ENCODE peak calls at places on chromosomes 6 and 20, in ten cellular contexts. S, N, C, K, G, V, O, J, E and B are unnamed samples.

GRCh38 chr20:62615750-62616251 is 26.5 kb upstream of the SLCO4A1 start:
- DNase-seq in S (no peak), N (no peak), C (no peak), K (no peak), G (no peak), V (no peak), O (no peak), J (no peak), E (no peak), B (no peak)

GRCh38 chr6:52650946-52651345 is 20.0 kb upstream of the TMEM14A start:
- DNase-seq in S (no peak), N (no peak), C (no peak), K (peak), G (no peak), V (no peak), O (no peak), J (no peak), E (no peak), B (no peak)

GRCh38 chr6:37122861-37123260 is 47.1 kb upstream of the PIM1 start:
- DNase-seq in S (no peak), N (no peak), C (no peak), K (no peak), G (no peak), V (no peak), O (no peak), J (no peak), E (no peak), B (no peak)

GRCh38 chr20:36775196-36775595 is 1.6 kb upstream of the DSN1 start:
- DNase-seq in S (no peak), N (no peak), C (no peak), K (no peak), G (no peak), V (no peak), O (no peak), J (peak), E (no peak), B (no peak)

GRCh38 chr20:21241400-21241799 is 61.7 kb upstream of the XRN2 start:
- DNase-seq in S (no peak), N (no peak), C (no peak), K (no peak), G (no peak), V (no peak), O (no peak), J (no peak), E (no peak), B (no peak)

GRCh38 chr6:110233769-110234374 is 53.6 kb downstream of the CDC40 start:
- DNase-seq in S (no peak), N (no peak), C (no peak), K (no peak), G (no peak), V (no peak), O (no peak), J (no peak), E (no peak), B (no peak)

GRCh38 chr6:16727996-16728395 is 33.3 kb downstream of the ATXN1 start:
- DNase-seq in S (no peak), N (no peak), C (peak), K (no peak), G (no peak), V (no peak), O (no peak), J (no peak), E (no peak), B (no peak)

GRCh38 chr6:26271640-26272090 is 93.3 kb upstream of the BTN3A2 start:
- DNase-seq in S (no peak), N (no peak), C (no peak), K (no peak), G (no peak), V (no peak), O (no peak), J (no peak), E (peak), B (no peak)

GRCh38 chr6:16409531-16410441 is 171.4 kb downstream of the GMPR start:
- DNase-seq in S (peak), N (peak), C (peak), K (peak), G (peak), V (peak), O (peak), J (peak), E (peak), B (peak)

GRCh38 chr6:137878810-137879285 is 11.8 kb downstream of the TNFAIP3 start:
- DNase-seq in S (no peak), N (peak), C (no peak), K (no peak), G (no peak), V (no peak), O (no peak), J (no peak), E (no peak), B (no peak)

GRCh38 chr6:90343581-90343980 is 46.9 kb upstream of the BACH2 start:
- DNase-seq in S (no peak), N (no peak), C (no peak), K (no peak), G (peak), V (peak), O (peak), J (no peak), E (no peak), B (no peak)

GRCh38 chr6:130903602-130904001 is 76.4 kb downstream of the SMLR1 start:
- DNase-seq in S (no peak), N (no peak), C (no peak), K (no peak), G (no peak), V (no peak), O (no peak), J (no peak), E (no peak), B (no peak)

GRCh38 chr6:148524509-148524908 is 181.9 kb downstream of the SASH1 start:
- DNase-seq in S (no peak), N (no peak), C (no peak), K (no peak), G (no peak), V (no peak), O (no peak), J (no peak), E (no peak), B (no peak)

GRCh38 chr20:50175938-50176933 is 14.4 kb upstream of the CEBPB start:
- DNase-seq in S (no peak), N (no peak), C (no peak), K (no peak), G (no peak), V (no peak), O (no peak), J (no peak), E (no peak), B (no peak)

GRCh38 chr6:132199343-132199742 is 201.9 kb downstream of the MOXD1 start:
- DNase-seq in S (no peak), N (no peak), C (no peak), K (no peak), G (no peak), V (no peak), O (no peak), J (no peak), E (no peak), B (no peak)

DNA sequence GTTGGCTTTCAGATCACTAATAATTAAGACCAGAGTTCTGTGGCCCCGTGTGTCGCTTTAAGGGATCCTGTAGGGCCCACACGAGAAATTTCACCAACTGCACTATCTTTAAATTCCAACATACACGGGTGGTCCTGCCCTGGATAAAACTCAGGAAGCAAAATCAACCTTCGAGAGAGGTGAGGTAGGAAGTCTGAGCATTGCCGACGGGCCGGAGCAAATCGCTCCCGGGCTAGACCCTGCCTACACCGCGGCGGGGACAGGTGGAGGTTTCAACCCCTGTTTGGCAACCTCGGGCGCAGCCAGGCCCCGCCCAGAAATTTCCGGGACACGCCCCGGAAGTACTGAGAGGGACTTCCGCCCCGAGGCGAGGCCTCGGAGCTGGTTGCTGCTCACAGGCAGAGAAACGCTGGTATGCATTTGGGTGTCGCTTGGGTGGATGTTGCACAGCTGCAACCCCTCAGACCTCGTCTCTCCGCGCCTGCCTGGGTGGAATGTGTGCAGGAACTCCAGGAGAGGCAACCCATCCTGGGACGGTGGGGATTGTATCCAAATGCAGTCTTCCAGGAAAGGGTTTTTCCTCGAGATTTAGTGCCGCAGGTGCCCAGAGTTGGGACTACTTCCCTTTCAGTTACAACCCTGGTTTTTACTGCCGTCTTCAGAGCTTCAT is 19.9 kb downstream of the ZKSCAN8 start:
- DNase-seq in S (peak), N (peak), C (peak), K (peak), G (peak), V (peak), O (no peak), J (peak), E (peak), B (peak)
- TF ChIP-seq POLR2A in S (no peak), N (peak), C (no peak), K (no peak), G (peak), V (no peak), O (no peak), J (no peak), E (peak), B (peak)

GRCh38 chr20:3783516-3784225 is 2.4 kb upstream of the SPEF1 start:
- DNase-seq in S (no peak), N (no peak), C (no peak), K (no peak), G (no peak), V (no peak), O (no peak), J (no peak), E (no peak), B (no peak)
- TF ChIP-seq POLR2A in S (no peak), N (no peak), C (no peak), K (no peak), G (no peak), V (no peak), O (no peak), J (no peak), E (no peak), B (no peak)

GRCh38 chr6:10745116-10745515 is 2.5 kb upstream of the TMEM14B start:
- DNase-seq in S (no peak), N (no peak), C (no peak), K (no peak), G (no peak), V (no peak), O (no peak), J (no peak), E (no peak), B (no peak)

GRCh38 chr6:10743514-10743913 is 4.1 kb upstream of the TMEM14B start:
- DNase-seq in S (no peak), N (no peak), C (no peak), K (no peak), G (no peak), V (no peak), O (no peak), J (no peak), E (no peak), B (no peak)

GRCh38 chr6:10749734-10750133 is 2.1 kb downstream of the TMEM14B start:
- DNase-seq in S (no peak), N (no peak), C (no peak), K (no peak), G (no peak), V (no peak), O (no peak), J (no peak), E (no peak), B (no peak)

GRCh38 chr6:10746915-10747250 is 722 bp upstream of the TMEM14B start:
- DNase-seq in S (no peak), N (no peak), C (no peak), K (no peak), G (no peak), V (no peak), O (no peak), J (no peak), E (no peak), B (no peak)

GRCh38 chr6:10747251-10747972 is at the start of gene TMEM14B:
- DNase-seq in S (peak), N (peak), C (peak), K (peak), G (peak), V (peak), O (peak), J (peak), E (peak), B (peak)
- TF ChIP-seq POLR2A in S (no peak), N (peak), C (peak), K (peak), G (peak), V (peak), O (peak), J (peak), E (peak), B (peak)

DNA sequence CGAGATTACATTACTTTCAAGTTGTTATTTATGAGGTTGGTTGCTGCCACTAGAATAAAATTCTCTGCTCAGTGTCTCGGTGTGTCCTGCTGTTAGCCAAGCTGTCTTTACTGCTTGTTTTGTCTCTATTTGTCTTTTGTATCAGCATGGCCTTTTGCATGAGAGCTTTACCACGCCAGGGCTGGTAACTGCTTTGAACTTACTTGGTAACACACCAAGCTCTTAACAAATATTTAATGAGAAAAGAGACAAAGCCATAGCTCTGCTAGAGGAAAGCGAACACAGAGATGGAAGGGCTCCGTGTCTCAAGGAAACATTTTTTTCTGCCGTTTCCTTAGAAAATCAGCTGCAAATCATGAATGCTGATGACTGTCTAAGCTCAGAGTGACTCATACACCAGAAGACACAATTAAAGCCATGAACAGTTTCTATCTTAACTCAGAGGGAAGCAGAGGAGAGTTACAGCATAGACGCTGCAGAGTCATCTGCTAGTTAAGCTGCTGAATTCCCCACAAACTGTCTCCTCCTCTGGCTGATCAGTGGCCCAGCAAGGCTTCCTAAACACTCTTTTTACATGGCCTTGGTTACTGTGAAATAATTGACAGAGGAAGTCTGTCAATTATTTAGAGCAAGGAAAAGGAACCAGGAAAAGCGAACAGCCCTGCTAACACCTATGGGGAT is 44.8 kb downstream of the AGPAT4 start:
- DNase-seq in S (no peak), N (no peak), C (no peak), K (peak), G (no peak), V (no peak), O (no peak), J (no peak), E (no peak), B (peak)
- TF ChIP-seq POLR2A in S (no peak), N (no peak), C (no peak), K (peak), G (no peak), V (no peak), O (no peak), J (no peak), E (no peak), B (peak)

GRCh38 chr20:53227523-53227922 is 255.4 kb downstream of the TSHZ2 start:
- DNase-seq in S (no peak), N (no peak), C (no peak), K (no peak), G (no peak), V (no peak), O (no peak), J (no peak), E (no peak), B (no peak)
- TF ChIP-seq POLR2A in S (no peak), N (no peak), C (no peak), K (no peak), G (no peak), V (no peak), O (no peak), J (no peak), E (no peak), B (no peak)

DNA sequence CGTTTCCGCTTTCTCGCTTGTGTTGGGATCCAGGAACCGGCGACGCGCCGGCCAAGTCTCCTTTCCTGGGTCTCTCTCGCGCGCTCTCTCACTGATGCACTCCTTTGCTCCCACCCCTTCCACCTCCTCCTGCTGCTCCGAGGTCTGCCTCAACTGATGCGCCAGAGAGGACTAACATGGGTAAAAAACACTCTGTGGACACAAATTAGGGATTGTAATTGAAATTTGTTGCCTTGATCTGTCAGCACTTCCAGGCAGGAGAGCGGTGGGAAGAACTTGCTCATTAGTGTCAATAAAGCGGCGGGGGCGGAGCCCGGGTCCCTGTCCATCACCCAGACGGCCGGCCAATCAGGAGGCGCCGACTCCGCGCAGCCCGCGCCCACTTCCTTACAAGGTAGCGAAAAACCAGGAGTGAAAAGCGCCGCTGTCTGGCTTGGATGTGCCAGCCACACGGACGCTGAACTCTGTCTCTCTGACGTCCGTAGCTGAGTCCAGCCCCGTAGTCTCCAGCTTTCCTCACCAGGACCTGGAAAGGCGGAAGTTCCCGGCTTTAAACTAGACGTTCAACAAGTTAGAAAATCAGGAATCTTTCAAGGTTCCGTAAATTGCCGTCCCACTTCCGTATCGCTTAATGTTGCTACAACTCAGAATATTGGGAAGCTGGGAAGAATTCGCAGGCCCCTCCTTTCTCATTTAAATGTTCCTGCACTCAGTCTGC is at the start of gene TBX18:
- DNase-seq in S (peak), N (peak), C (peak), K (peak), G (peak), V (peak), O (peak), J (peak), E (peak), B (no peak)
- TF ChIP-seq POLR2A in S (no peak), N (no peak), C (no peak), K (no peak), G (no peak), V (peak), O (no peak), J (peak), E (no peak), B (no peak)

DNA sequence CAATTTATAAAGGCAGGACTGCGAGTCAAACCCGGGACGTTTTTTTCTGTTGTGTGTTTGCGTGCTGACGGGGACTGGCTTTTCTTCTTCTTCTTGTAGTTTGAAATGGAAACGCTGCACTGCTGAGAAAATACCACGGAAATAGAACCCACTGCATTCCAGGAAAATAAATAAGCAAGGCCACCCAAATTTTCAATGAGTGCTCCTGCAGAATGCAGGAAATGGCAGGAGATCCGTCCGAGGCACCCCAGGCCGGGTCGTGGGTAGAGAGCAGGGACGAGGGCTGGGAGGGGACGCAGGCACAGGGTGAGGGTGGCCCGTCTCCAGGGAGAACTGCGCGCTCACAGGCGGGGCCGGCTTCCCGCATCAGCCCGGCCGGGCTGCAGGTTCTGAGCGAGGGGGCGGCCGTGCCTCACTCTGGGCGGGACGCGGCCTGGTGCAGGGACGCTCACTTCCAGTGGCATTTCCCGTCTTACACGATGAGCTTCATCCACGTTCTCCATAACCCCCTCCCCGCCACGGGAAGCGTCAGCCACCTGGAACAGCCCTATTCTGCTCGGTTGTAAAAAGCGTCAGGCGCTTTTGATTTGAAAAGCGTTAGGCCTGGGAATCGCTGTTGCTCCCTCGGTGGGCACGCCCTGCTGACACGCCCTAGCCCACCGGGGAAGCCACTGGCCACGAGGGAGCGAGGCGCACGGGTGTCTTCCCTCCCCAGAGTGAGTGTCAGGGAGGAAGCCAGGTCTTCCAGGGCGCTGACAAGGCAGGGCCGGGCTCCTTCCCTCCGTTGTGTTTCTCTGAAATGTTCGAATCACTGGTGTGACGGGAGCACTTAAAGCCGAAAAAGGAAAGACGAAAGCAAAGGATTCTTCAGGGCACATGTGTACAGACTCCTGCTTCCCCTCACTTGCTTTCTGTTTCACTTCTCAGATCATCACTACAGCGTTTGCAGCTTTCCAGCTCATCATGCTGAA is 17.9 kb upstream of the EXOC2 start:
- DNase-seq in S (peak), N (no peak), C (peak), K (peak), G (peak), V (peak), O (no peak), J (peak), E (peak), B (peak)
- TF ChIP-seq POLR2A in S (no peak), N (no peak), C (peak), K (peak), G (no peak), V (peak), O (no peak), J (peak), E (peak), B (peak)

DNA sequence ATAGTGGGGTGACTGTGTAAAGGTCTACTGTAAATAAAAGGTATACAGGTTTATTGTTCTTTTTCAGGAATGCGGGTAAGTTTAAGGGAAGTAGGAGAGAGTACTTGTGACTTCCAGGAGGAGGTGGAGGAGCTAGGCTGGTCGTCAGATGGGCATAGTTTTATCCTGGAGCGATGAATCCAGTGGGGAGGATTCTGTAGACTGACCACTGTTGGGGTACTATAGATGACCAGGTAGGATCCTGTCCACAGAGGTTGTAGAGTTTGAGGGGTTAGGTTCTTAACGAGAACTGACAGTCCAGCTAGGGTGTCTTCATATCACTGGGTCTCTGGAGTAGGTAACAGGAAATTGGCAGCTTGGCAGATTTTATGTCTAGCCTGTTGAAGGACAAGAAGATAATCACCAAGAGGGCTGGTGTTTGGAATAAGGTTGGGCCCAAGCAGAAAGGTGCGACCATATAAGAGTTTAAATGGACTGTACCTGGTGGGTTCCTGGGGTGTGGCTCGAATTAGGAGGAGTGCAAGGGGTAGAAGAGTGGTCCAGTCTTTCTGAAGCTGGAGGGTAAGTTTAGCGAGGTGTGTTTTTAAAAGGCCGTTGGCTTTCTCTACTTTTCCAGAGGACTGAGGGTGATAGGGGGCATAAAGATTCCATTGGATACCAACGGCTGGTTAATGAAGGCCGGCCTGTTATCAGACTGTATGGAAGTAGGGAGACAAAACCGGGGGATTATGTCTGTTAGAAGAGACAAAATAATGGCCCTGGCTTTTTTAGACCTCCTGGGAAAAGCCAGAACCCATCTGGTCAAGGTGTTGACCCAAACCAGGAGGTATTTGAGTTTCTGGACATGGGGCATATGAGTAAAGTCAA is 751.3 kb upstream of the ADGRB3 start:
- DNase-seq in S (no peak), N (no peak), C (no peak), K (no peak), G (no peak), V (no peak), O (no peak), J (no peak), E (no peak), B (no peak)
- TF ChIP-seq POLR2A in S (no peak), N (no peak), C (no peak), K (no peak), G (no peak), V (no peak), O (no peak), J (no peak), E (no peak), B (no peak)